ENCODE peak calls at places on chromosomes 7 and 10, in ten cellular contexts. J is body of pancreas, Z is sigmoid colon, H is transverse colon, A is A549, G is GM12878, K is right lobe of liver, L is stomach, Y is uterus, R is tibial nerve. Q is an unnamed sample.

GRCh38 chr7:103914147-103914899 is 75.1 kb downstream of the RELN start:
- DNase-seq in J (no peak), Z (no peak), H (no peak), A (no peak), G (no peak), K (no peak), L (no peak), Y (no peak), R (no peak), Q (no peak)

GRCh38 chr7:79921976-79922375 is 212.7 kb upstream of the GNAI1 start:
- DNase-seq in J (no peak), Z (no peak), H (no peak), A (no peak), G (no peak), K (no peak), L (no peak), Y (no peak), R (no peak), Q (no peak)

GRCh38 chr10:117543999-117544728 is 1.6 kb downstream of the EMX2 start:
- DNase-seq in J (no peak), Z (no peak), H (no peak), A (no peak), G (no peak), K (no peak), L (no peak), Y (no peak), R (no peak), Q (no peak)

GRCh38 chr10:132715791-132716680 is 69.9 kb downstream of the NKX6-2 start:
- DNase-seq in J (no peak), Z (peak), H (no peak), A (no peak), G (no peak), K (peak), L (no peak), Y (no peak), R (peak), Q (no peak)

GRCh38 chr10:94963901-94964300 is 25.4 kb downstream of the CYP2C9 start:
- DNase-seq in J (peak), Z (no peak), H (no peak), A (peak), G (no peak), K (no peak), L (no peak), Y (no peak), R (no peak), Q (no peak)

GRCh38 chr7:80097756-80098155 is 36.9 kb upstream of the GNAI1 start:
- DNase-seq in J (no peak), Z (no peak), H (no peak), A (no peak), G (no peak), K (no peak), L (no peak), Y (no peak), R (no peak), Q (no peak)

GRCh38 chr7:114631249-114631822 is 216.7 kb downstream of the FOXP2 start:
- DNase-seq in J (no peak), Z (no peak), H (no peak), A (no peak), G (no peak), K (no peak), L (no peak), Y (no peak), R (no peak), Q (no peak)

GRCh38 chr7:42770106-42770505 is 141.8 kb downstream of the C7orf25 start:
- DNase-seq in J (no peak), Z (no peak), H (no peak), A (no peak), G (no peak), K (no peak), L (no peak), Y (no peak), R (no peak), Q (no peak)

GRCh38 chr7:16804674-16805439 is at the start of gene AGR2:
- DNase-seq in J (peak), Z (no peak), H (peak), A (peak), G (no peak), K (no peak), L (peak), Y (no peak), R (no peak), Q (peak)

GRCh38 chr10:6558759-6559429 is 21.2 kb downstream of the PRKCQ start:
- DNase-seq in J (no peak), Z (no peak), H (no peak), A (no peak), G (no peak), K (no peak), L (no peak), Y (no peak), R (no peak), Q (no peak)

GRCh38 chr10:11513727-11514126 is 97.7 kb downstream of the USP6NL start:
- DNase-seq in J (no peak), Z (no peak), H (no peak), A (no peak), G (no peak), K (no peak), L (no peak), Y (no peak), R (no peak), Q (no peak)

GRCh38 chr7:44637788-44638594 is 31.6 kb downstream of the OGDH start:
- DNase-seq in J (no peak), Z (peak), H (peak), A (peak), G (peak), K (peak), L (peak), Y (peak), R (no peak), Q (no peak)

GRCh38 chr10:87752571-87752970 is 65.5 kb downstream of the ATAD1 start:
- DNase-seq in J (no peak), Z (no peak), H (no peak), A (no peak), G (no peak), K (no peak), L (no peak), Y (no peak), R (no peak), Q (no peak)

GRCh38 chr7:111872837-111873646 is 310.8 kb upstream of the IMMP2L start:
- DNase-seq in J (no peak), Z (no peak), H (no peak), A (no peak), G (no peak), K (no peak), L (no peak), Y (no peak), R (no peak), Q (no peak)

GRCh38 chr10:49615721-49616120 is 1.9 kb downstream of the CHAT start:
- DNase-seq in J (no peak), Z (peak), H (no peak), A (no peak), G (no peak), K (no peak), L (no peak), Y (no peak), R (no peak), Q (no peak)

GRCh38 chr7:1787241-1787640 is 117.2 kb downstream of the ELFN1 start:
- DNase-seq in J (no peak), Z (peak), H (no peak), A (no peak), G (no peak), K (no peak), L (peak), Y (no peak), R (no peak), Q (no peak)

GRCh38 chr10:14879055-14879800 is 562 bp downstream of the SUV39H2 start:
- DNase-seq in J (peak), Z (no peak), H (peak), A (no peak), G (no peak), K (no peak), L (no peak), Y (peak), R (no peak), Q (peak)

GRCh38 chr7:84384417-84384816 is 189.8 kb upstream of the SEMA3A start:
- DNase-seq in J (no peak), Z (no peak), H (no peak), A (no peak), G (no peak), K (no peak), L (no peak), Y (no peak), R (no peak), Q (no peak)

GRCh38 chr10:98410135-98410743 is 4.7 kb downstream of the PYROXD2 start:
- DNase-seq in J (no peak), Z (peak), H (no peak), A (no peak), G (no peak), K (no peak), L (no peak), Y (no peak), R (no peak), Q (no peak)

GRCh38 chr10:91935886-91936285 is 12.3 kb downstream of the BTAF1 start:
- DNase-seq in J (no peak), Z (no peak), H (no peak), A (no peak), G (no peak), K (no peak), L (no peak), Y (no peak), R (no peak), Q (no peak)

GRCh38 chr7:71290382-71290781 is 158.4 kb downstream of the GALNT17 start:
- DNase-seq in J (peak), Z (peak), H (no peak), A (no peak), G (no peak), K (no peak), L (no peak), Y (no peak), R (no peak), Q (no peak)

GRCh38 chr7:80675090-80675489 is 36.6 kb downstream of the CD36 start:
- DNase-seq in J (no peak), Z (no peak), H (no peak), A (no peak), G (no peak), K (no peak), L (no peak), Y (no peak), R (no peak), Q (no peak)

GRCh38 chr10:60532691-60533468 is 143.2 kb upstream of the ANK3 start:
- DNase-seq in J (no peak), Z (no peak), H (peak), A (no peak), G (no peak), K (no peak), L (no peak), Y (no peak), R (no peak), Q (no peak)

GRCh38 chr10:62907470-62908212 is 91.5 kb upstream of the EGR2 start:
- DNase-seq in J (no peak), Z (no peak), H (no peak), A (no peak), G (no peak), K (no peak), L (no peak), Y (no peak), R (no peak), Q (no peak)

GRCh38 chr10:4240641-4241197 is 455.7 kb upstream of the KLF6 start:
- DNase-seq in J (no peak), Z (no peak), H (no peak), A (no peak), G (no peak), K (no peak), L (no peak), Y (no peak), R (no peak), Q (no peak)

GRCh38 chr10:124047427-124048157 is 45.8 kb downstream of the CHST15 start:
- DNase-seq in J (no peak), Z (no peak), H (no peak), A (no peak), G (no peak), K (no peak), L (no peak), Y (no peak), R (no peak), Q (no peak)

GRCh38 chr10:102743078-102743587 is 615 bp upstream of the WBP1L start:
- DNase-seq in J (no peak), Z (no peak), H (no peak), A (no peak), G (peak), K (no peak), L (no peak), Y (no peak), R (no peak), Q (no peak)

GRCh38 chr7:133331861-133332260 is 79.0 kb downstream of the EXOC4 start:
- DNase-seq in J (no peak), Z (no peak), H (no peak), A (no peak), G (no peak), K (no peak), L (no peak), Y (no peak), R (no peak), Q (no peak)

GRCh38 chr10:42932735-42933453 is 144.0 kb upstream of the RET start:
- DNase-seq in J (peak), Z (no peak), H (no peak), A (no peak), G (no peak), K (no peak), L (no peak), Y (no peak), R (no peak), Q (no peak)

GRCh38 chr7:292826-293225 is 2.9 kb downstream of the FOXL3 start:
- DNase-seq in J (no peak), Z (no peak), H (no peak), A (no peak), G (no peak), K (no peak), L (no peak), Y (no peak), R (no peak), Q (no peak)

GRCh38 chr7:33872870-33873269 is 32.5 kb upstream of the BMPER start:
- DNase-seq in J (no peak), Z (no peak), H (no peak), A (no peak), G (no peak), K (no peak), L (no peak), Y (no peak), R (no peak), Q (no peak)

GRCh38 chr7:73518470-73518869 is 3.6 kb downstream of the BAZ1B start:
- DNase-seq in J (no peak), Z (no peak), H (peak), A (no peak), G (no peak), K (no peak), L (no peak), Y (no peak), R (no peak), Q (no peak)

GRCh38 chr10:92699518-92700272 is 9.9 kb downstream of the HHEX start:
- DNase-seq in J (peak), Z (no peak), H (peak), A (peak), G (no peak), K (peak), L (no peak), Y (no peak), R (no peak), Q (no peak)

GRCh38 chr7:40584667-40585433 is 450.0 kb downstream of the SUGCT start:
- DNase-seq in J (no peak), Z (no peak), H (no peak), A (no peak), G (no peak), K (no peak), L (no peak), Y (no peak), R (no peak), Q (no peak)

GRCh38 chr7:96135241-96135640 is 186.7 kb downstream of the SLC25A13 start:
- DNase-seq in J (no peak), Z (no peak), H (no peak), A (no peak), G (no peak), K (no peak), L (no peak), Y (no peak), R (no peak), Q (no peak)

GRCh38 chr7:151819826-151820225 is 57.1 kb downstream of the PRKAG2 start:
- DNase-seq in J (peak), Z (no peak), H (peak), A (no peak), G (no peak), K (peak), L (peak), Y (no peak), R (no peak), Q (no peak)

GRCh38 chr7:82044497-82045080 is 274.7 kb upstream of the HGF start:
- DNase-seq in J (peak), Z (no peak), H (peak), A (peak), G (no peak), K (peak), L (peak), Y (peak), R (no peak), Q (peak)

GRCh38 chr7:82036146-82036886 is 266.5 kb upstream of the HGF start:
- DNase-seq in J (no peak), Z (no peak), H (no peak), A (no peak), G (no peak), K (no peak), L (no peak), Y (no peak), R (no peak), Q (no peak)

DNA sequence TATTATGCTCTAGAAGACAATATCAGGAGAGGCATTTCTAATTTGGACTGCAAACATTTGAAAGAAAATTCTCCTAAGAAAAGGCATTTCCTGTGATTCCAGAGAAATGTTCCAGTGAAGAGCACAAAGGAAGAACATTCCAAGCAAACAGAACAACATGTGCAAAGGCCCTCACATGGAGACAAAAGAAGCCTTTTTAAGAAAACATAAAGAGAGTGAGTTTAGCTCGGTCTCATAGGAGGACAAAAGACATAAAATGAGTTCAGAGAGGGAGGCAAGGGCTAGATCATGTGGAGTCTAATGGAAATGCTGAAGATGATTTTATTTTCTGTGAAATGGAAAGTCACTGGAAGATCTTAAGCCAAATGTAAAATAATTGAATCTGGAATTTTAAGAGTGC is 269.8 kb upstream of the HGF start:
- DNase-seq in J (no peak), Z (no peak), H (no peak), A (no peak), G (no peak), K (no peak), L (no peak), Y (no peak), R (no peak), Q (no peak)
- TF ChIP-seq CTCF in J (no peak), Z (no peak), H (no peak), A (no peak), G (no peak), K (no peak), L (no peak), Y (no peak), R (no peak), Q (no peak)

GRCh38 chr10:13299437-13300287 is at the start of gene PHYH:
- DNase-seq in J (peak), Z (peak), H (peak), A (peak), G (no peak), K (peak), L (peak), Y (peak), R (peak), Q (peak)
- TF ChIP-seq POLR2A in J (peak), Z (peak), H (peak), A (peak), G (peak), K (peak), L (no peak), Y (peak), R (peak), Q (peak)

GRCh38 chr10:73920084-73920483 is 9.2 kb downstream of the PLAU start:
- DNase-seq in J (no peak), Z (peak), H (peak), A (no peak), G (no peak), K (no peak), L (no peak), Y (peak), R (no peak), Q (peak)
- TF ChIP-seq CTCF in J (no peak), Z (no peak), H (no peak), A (no peak), G (no peak), K (no peak), L (no peak), Y (no peak), R (no peak), Q (peak)

GRCh38 chr10:48523212-48523819 is 81.6 kb downstream of the ARHGAP22 start:
- DNase-seq in J (peak), Z (peak), H (peak), A (peak), G (no peak), K (peak), L (peak), Y (peak), R (no peak), Q (no peak)
- TF ChIP-seq POLR2A in J (no peak), Z (no peak), H (no peak), A (no peak), G (no peak), K (no peak), L (no peak), Y (no peak), R (no peak), Q (no peak)

DNA sequence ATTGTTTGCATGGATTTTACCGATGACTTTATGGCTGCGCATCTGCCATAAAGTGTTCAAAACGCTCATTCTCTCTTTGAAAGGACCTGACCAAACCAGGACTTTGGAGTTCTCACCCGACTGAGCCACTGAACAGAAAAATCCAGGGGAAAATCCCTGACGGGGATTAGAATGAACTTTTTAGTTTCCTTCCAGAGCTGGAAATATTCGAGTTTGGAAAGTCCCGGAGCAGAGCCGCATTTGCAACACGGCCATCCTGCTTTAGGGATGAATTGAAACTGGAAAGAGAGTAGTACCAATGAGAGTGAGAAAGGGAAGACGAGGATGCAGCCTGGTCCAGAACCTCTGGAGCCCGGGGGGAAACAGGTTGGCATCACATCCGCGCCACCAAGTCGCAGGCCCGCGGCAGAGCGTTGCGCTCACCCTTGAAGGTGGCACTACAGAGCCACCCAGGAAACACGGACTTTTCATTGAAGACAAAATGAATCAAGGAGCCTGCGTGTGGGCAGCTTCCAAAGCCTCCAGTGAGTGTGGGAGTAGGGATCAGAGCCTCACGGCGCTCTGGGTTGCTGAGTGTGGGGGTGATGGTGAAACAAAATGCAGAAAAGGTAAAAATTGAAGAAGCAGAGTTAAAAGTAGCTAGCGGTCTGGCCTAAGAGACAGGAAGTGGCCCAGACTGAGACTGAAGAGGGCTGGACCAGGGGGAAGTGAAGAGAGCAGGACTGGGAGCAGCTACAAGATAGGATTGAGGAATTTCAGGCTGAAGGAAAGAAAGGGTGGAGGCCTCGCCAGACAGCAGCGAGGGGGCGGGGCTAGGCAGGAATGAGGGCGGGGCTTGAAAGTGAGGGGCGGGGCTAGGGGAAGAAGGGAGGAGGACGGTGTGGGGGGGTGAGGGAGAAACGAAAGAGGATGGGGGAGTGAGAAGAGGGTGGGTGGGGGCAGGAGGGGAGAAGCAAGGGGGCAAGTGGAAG is 1.9 kb downstream of the SMURF1 start:
- DNase-seq in J (peak), Z (peak), H (peak), A (peak), G (no peak), K (peak), L (peak), Y (peak), R (peak), Q (peak)
- TF ChIP-seq CTCF in J (no peak), Z (no peak), H (no peak), A (no peak), G (no peak), K (no peak), L (no peak), Y (no peak), R (no peak), Q (no peak)

DNA sequence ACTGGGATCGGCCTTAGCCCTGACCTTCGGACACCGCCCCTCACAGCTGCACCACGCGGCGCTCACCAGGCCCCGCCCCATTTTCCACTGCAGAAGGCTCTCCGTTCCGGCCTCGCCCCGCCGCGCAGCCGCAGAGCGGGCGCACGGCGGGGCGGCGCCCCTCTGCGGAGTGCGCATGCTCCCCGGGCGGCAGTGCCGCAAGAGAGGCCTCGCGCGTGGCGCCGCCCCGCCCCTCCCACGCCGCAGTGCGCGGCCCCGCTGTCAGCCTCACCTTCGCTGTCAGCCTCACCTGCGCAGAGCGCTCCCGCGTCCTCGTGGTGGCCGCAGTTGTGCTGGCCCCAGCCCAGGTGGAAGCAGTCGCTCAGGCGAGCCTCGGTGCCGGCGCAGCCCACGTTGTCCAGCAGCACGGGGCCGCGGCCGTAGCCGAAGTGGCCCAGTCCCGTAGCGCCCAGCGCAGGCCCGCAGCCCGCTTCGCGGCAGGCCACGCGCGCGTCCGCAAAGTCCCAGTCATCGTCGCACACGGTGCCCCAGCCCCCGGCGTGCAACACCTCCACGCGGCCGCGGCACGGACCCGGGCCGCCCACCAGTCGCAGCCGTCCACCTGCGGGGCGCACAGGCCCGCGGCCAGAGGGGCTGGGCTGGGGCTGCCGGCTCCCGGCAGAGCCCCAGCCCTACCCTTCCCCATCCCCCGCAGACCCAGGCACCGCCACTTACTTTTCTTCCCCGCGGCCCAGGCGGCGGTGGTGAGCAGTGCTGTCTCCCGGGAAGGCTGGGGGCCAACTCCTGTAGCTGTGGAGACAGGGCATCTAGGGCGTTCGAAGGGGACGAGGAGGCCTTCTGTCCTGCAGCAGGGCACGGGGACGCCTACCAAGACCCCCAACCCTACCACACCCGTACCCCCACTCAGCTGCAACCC is 16.1 kb downstream of the SSC4D start:
- DNase-seq in J (peak), Z (peak), H (peak), A (peak), G (peak), K (peak), L (peak), Y (peak), R (peak), Q (peak)
- TF ChIP-seq POLR2A in J (peak), Z (peak), H (peak), A (peak), G (peak), K (peak), L (no peak), Y (peak), R (peak), Q (peak)